ENCODE peak calls at places on chromosome 20, in four cellular contexts. K, B, U and O are unnamed samples.

GRCh38 chr20:11195169-11195568 is 521.4 kb upstream of the JAG1 start:
- DNase-seq in K (no peak), B (no peak), U (no peak), O (no peak)

GRCh38 chr20:39464238-39464637 is 502.1 kb downstream of the DHX35 start:
- DNase-seq in K (no peak), B (no peak), U (no peak), O (no peak)

GRCh38 chr20:41587523-41587922 is 30.7 kb downstream of the CHD6 start:
- DNase-seq in K (no peak), B (no peak), U (no peak), O (no peak)

GRCh38 chr20:53829706-53830521 is 236.3 kb upstream of the ZNF217 start:
- DNase-seq in K (no peak), B (no peak), U (peak; percentile 70), O (no peak)

GRCh38 chr20:62489186-62489939 is 13.6 kb upstream of the GATA5 start:
- DNase-seq in K (no peak), B (no peak), U (peak; percentile 68), O (no peak)

GRCh38 chr20:14860410-14860814 is 523.0 kb upstream of the FLRT3 start:
- DNase-seq in K (no peak), B (no peak), U (no peak), O (no peak)

GRCh38 chr20:9400371-9401025 is 113.9 kb upstream of the LAMP5 start:
- DNase-seq in K (no peak), B (no peak), U (no peak), O (no peak)

GRCh38 chr20:58330692-58331091 is 21.2 kb downstream of the RAB22A start:
- DNase-seq in K (no peak), B (no peak), U (no peak), O (no peak)

GRCh38 chr20:20003088-20003954 is 13.8 kb upstream of the NAA20 start:
- DNase-seq in K (no peak), B (peak; percentile 65), U (no peak), O (no peak)

GRCh38 chr20:4469910-4470309 is 251.8 kb upstream of the PRND start:
- DNase-seq in K (no peak), B (no peak), U (no peak), O (no peak)

GRCh38 chr20:5090191-5090590 is 29.6 kb downstream of the PCNA start:
- DNase-seq in K (no peak), B (no peak), U (no peak), O (no peak)

GRCh38 chr20:32585011-32585518 is at the start of gene NOL4L:
- DNase-seq in K (peak; percentile 55), B (no peak), U (no peak), O (no peak)

GRCh38 chr20:54170026-54170471 is 3.7 kb downstream of the CYP24A1 start:
- DNase-seq in K (no peak), B (no peak), U (no peak), O (no peak)

GRCh38 chr20:278181-278580 is 12.4 kb downstream of the C20orf96 start:
- DNase-seq in K (no peak), B (no peak), U (no peak), O (no peak)

GRCh38 chr20:33803921-33804337 is 7.2 kb upstream of the CHMP4B start:
- DNase-seq in K (no peak), B (no peak), U (peak; percentile 72), O (no peak)

GRCh38 chr20:19782669-19783068 is 24.6 kb downstream of the RIN2 start:
- DNase-seq in K (no peak), B (no peak), U (no peak), O (no peak)

GRCh38 chr20:46998497-46999190 is 104.0 kb downstream of the EYA2 start:
- DNase-seq in K (no peak), B (no peak), U (no peak), O (no peak)

GRCh38 chr20:23361651-23362391 is at the start of gene GZF1:
- DNase-seq in K (peak; percentile 98), B (peak; percentile 98), U (peak; percentile 90), O (peak; percentile 99)

GRCh38 chr20:23362392-23363256 is 642 bp downstream of the GZF1 start:
- DNase-seq in K (peak; percentile 35), B (peak; percentile 32), U (no peak), O (peak; percentile 86)

GRCh38 chr20:23365390-23366165 is 3.6 kb downstream of the GZF1 start:
- DNase-seq in K (no peak), B (no peak), U (no peak), O (no peak)

GRCh38 chr20:23361108-23361650 is 803 bp upstream of the GZF1 start:
- DNase-seq in K (no peak), B (peak; percentile 27), U (peak; percentile 61), O (no peak)

GRCh38 chr20:23363257-23363649 is 1.3 kb downstream of the GZF1 start:
- DNase-seq in K (no peak), B (no peak), U (no peak), O (no peak)
- H3K27ac ChIP-seq in K (no peak overlapping the region), B (peak overlapping the region; percentile 93), U (no peak overlapping the region), O (peak overlapping the region; percentile 93)

DNA sequence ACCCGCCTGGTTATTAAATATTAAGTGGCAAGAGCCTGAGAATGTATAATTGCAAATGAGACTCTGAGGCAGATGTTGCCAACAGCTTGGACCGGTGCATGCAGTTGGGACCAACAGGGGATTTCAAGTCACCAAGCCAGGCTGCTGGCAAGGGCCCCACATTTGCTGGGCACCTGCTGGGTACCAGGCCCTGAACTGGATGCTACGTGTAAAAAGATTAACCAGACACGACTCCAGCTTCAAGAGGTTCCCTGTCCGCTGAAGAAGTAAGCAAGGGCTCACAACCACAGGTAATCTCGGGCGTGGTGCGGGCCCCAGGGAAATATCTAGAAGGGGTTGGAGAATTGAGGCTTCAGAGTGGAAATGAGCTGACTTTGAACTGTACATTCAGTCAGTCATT is 13.2 kb upstream of the SIRPA start:
- DNase-seq in K (no peak), B (no peak), U (no peak), O (no peak)
- H3K27ac ChIP-seq in K (no peak overlapping the region), B (no peak overlapping the region), U (no peak overlapping the region), O (no peak overlapping the region)

GRCh38 chr20:17629025-17629424 is 53.0 kb downstream of the RRBP1 start:
- DNase-seq in K (no peak), B (no peak), U (no peak), O (no peak)
- H3K27ac ChIP-seq in K (no peak overlapping the region), B (no peak overlapping the region), U (no peak overlapping the region), O (no peak overlapping the region)

GRCh38 chr20:59647271-59647670 is 42.9 kb downstream of the PHACTR3 start:
- DNase-seq in K (no peak), B (no peak), U (no peak), O (no peak)

GRCh38 chr20:59646487-59646886 is 42.1 kb downstream of the PHACTR3 start:
- DNase-seq in K (no peak), B (no peak), U (peak; percentile 21), O (no peak)

GRCh38 chr20:59644371-59644939 is 40.1 kb downstream of the PHACTR3 start:
- DNase-seq in K (no peak), B (no peak), U (peak; percentile 6), O (no peak)

GRCh38 chr20:59645316-59645715 is 41.0 kb downstream of the PHACTR3 start:
- DNase-seq in K (no peak), B (no peak), U (peak; percentile 8), O (no peak)

GRCh38 chr20:59645761-59646171 is 41.4 kb downstream of the PHACTR3 start:
- DNase-seq in K (no peak), B (no peak), U (peak; percentile 6), O (no peak)
- H3K27ac ChIP-seq in K (no peak overlapping the region), B (no peak overlapping the region), U (no peak overlapping the region), O (no peak overlapping the region)